ENCODE peak calls at places on chromosomes 6 and 20, in ten cellular contexts. One of them, this sample, is unnamed.

GRCh38 chr6:6085928-6086668 is 79.4 kb upstream of the NRN1 start:
- DNase-seq in effector memory CD4-positive, alpha-beta T cell: no peak
- DNase-seq in glutamatergic neuron: peak
- DNase-seq in stimulated activated CD4-positive, alpha-beta T cell treated with anti-CD3 and anti-CD28 coated beads, Interleukin-1b, Interleukin-23, amount 100 ng/mL, for 24 hours: no peak
- DNase-seq in CD8-positive, alpha-beta memory T cell: no peak
- DNase-seq in activated T-cell treated with anti-CD3 and anti-CD28 coated beads for 1 hour: no peak
- DNase-seq in nucleus accumbens: no peak
- DNase-seq in cardiac muscle cell: no peak
- DNase-seq in occipital lobe: no peak
- DNase-seq in stimulated activated naive CD8-positive, alpha-beta T cell treated with anti-CD3 and anti-CD28 coated beads, Interleukin-15, Interleukin-2, amounts not matched to agents 100 U/mL and 50 U/mL, for 24 hours: no peak
- DNase-seq in this sample: no peak

GRCh38 chr6:11575408-11576033 is 38.0 kb downstream of the TMEM170B start:
- DNase-seq in effector memory CD4-positive, alpha-beta T cell: no peak
- DNase-seq in glutamatergic neuron: peak
- DNase-seq in stimulated activated CD4-positive, alpha-beta T cell treated with anti-CD3 and anti-CD28 coated beads, Interleukin-1b, Interleukin-23, amount 100 ng/mL, for 24 hours: peak
- DNase-seq in CD8-positive, alpha-beta memory T cell: peak
- DNase-seq in activated T-cell treated with anti-CD3 and anti-CD28 coated beads for 1 hour: peak
- DNase-seq in nucleus accumbens: no peak
- DNase-seq in cardiac muscle cell: peak
- DNase-seq in occipital lobe: peak
- DNase-seq in stimulated activated naive CD8-positive, alpha-beta T cell treated with anti-CD3 and anti-CD28 coated beads, Interleukin-15, Interleukin-2, amounts not matched to agents 100 U/mL and 50 U/mL, for 24 hours: peak
- DNase-seq in this sample: peak

GRCh38 chr6:133100870-133101269 is 140.3 kb upstream of the EYA4 start:
- DNase-seq in effector memory CD4-positive, alpha-beta T cell: no peak
- DNase-seq in glutamatergic neuron: no peak
- DNase-seq in stimulated activated CD4-positive, alpha-beta T cell treated with anti-CD3 and anti-CD28 coated beads, Interleukin-1b, Interleukin-23, amount 100 ng/mL, for 24 hours: no peak
- DNase-seq in CD8-positive, alpha-beta memory T cell: no peak
- DNase-seq in activated T-cell treated with anti-CD3 and anti-CD28 coated beads for 1 hour: no peak
- DNase-seq in nucleus accumbens: no peak
- DNase-seq in cardiac muscle cell: no peak
- DNase-seq in occipital lobe: no peak
- DNase-seq in stimulated activated naive CD8-positive, alpha-beta T cell treated with anti-CD3 and anti-CD28 coated beads, Interleukin-15, Interleukin-2, amounts not matched to agents 100 U/mL and 50 U/mL, for 24 hours: no peak
- DNase-seq in this sample: no peak

GRCh38 chr6:3333263-3333662 is 74.5 kb downstream of the PSMG4 start:
- DNase-seq in effector memory CD4-positive, alpha-beta T cell: no peak
- DNase-seq in glutamatergic neuron: peak
- DNase-seq in stimulated activated CD4-positive, alpha-beta T cell treated with anti-CD3 and anti-CD28 coated beads, Interleukin-1b, Interleukin-23, amount 100 ng/mL, for 24 hours: no peak
- DNase-seq in CD8-positive, alpha-beta memory T cell: no peak
- DNase-seq in activated T-cell treated with anti-CD3 and anti-CD28 coated beads for 1 hour: no peak
- DNase-seq in nucleus accumbens: no peak
- DNase-seq in cardiac muscle cell: no peak
- DNase-seq in occipital lobe: no peak
- DNase-seq in stimulated activated naive CD8-positive, alpha-beta T cell treated with anti-CD3 and anti-CD28 coated beads, Interleukin-15, Interleukin-2, amounts not matched to agents 100 U/mL and 50 U/mL, for 24 hours: no peak
- DNase-seq in this sample: no peak

GRCh38 chr6:56954389-56955170 is at the start of gene BEND6:
- DNase-seq in effector memory CD4-positive, alpha-beta T cell: no peak
- DNase-seq in glutamatergic neuron: peak
- DNase-seq in stimulated activated CD4-positive, alpha-beta T cell treated with anti-CD3 and anti-CD28 coated beads, Interleukin-1b, Interleukin-23, amount 100 ng/mL, for 24 hours: no peak
- DNase-seq in CD8-positive, alpha-beta memory T cell: peak
- DNase-seq in activated T-cell treated with anti-CD3 and anti-CD28 coated beads for 1 hour: no peak
- DNase-seq in nucleus accumbens: peak
- DNase-seq in cardiac muscle cell: peak
- DNase-seq in occipital lobe: peak
- DNase-seq in stimulated activated naive CD8-positive, alpha-beta T cell treated with anti-CD3 and anti-CD28 coated beads, Interleukin-15, Interleukin-2, amounts not matched to agents 100 U/mL and 50 U/mL, for 24 hours: peak
- DNase-seq in this sample: no peak

GRCh38 chr6:45718901-45719300 is 296.8 kb downstream of the CLIC5 start:
- DNase-seq in effector memory CD4-positive, alpha-beta T cell: no peak
- DNase-seq in glutamatergic neuron: no peak
- DNase-seq in stimulated activated CD4-positive, alpha-beta T cell treated with anti-CD3 and anti-CD28 coated beads, Interleukin-1b, Interleukin-23, amount 100 ng/mL, for 24 hours: no peak
- DNase-seq in CD8-positive, alpha-beta memory T cell: no peak
- DNase-seq in activated T-cell treated with anti-CD3 and anti-CD28 coated beads for 1 hour: no peak
- DNase-seq in nucleus accumbens: no peak
- DNase-seq in cardiac muscle cell: no peak
- DNase-seq in occipital lobe: no peak
- DNase-seq in stimulated activated naive CD8-positive, alpha-beta T cell treated with anti-CD3 and anti-CD28 coated beads, Interleukin-15, Interleukin-2, amounts not matched to agents 100 U/mL and 50 U/mL, for 24 hours: no peak
- DNase-seq in this sample: no peak

GRCh38 chr20:11436113-11436890 is 481.4 kb upstream of the BTBD3 start:
- DNase-seq in effector memory CD4-positive, alpha-beta T cell: no peak
- DNase-seq in glutamatergic neuron: no peak
- DNase-seq in stimulated activated CD4-positive, alpha-beta T cell treated with anti-CD3 and anti-CD28 coated beads, Interleukin-1b, Interleukin-23, amount 100 ng/mL, for 24 hours: no peak
- DNase-seq in CD8-positive, alpha-beta memory T cell: no peak
- DNase-seq in activated T-cell treated with anti-CD3 and anti-CD28 coated beads for 1 hour: no peak
- DNase-seq in nucleus accumbens: no peak
- DNase-seq in cardiac muscle cell: no peak
- DNase-seq in occipital lobe: no peak
- DNase-seq in stimulated activated naive CD8-positive, alpha-beta T cell treated with anti-CD3 and anti-CD28 coated beads, Interleukin-15, Interleukin-2, amounts not matched to agents 100 U/mL and 50 U/mL, for 24 hours: no peak
- DNase-seq in this sample: no peak

GRCh38 chr6:41439524-41440418 is 104.4 kb downstream of the NCR2 start:
- DNase-seq in effector memory CD4-positive, alpha-beta T cell: peak
- DNase-seq in glutamatergic neuron: no peak
- DNase-seq in stimulated activated CD4-positive, alpha-beta T cell treated with anti-CD3 and anti-CD28 coated beads, Interleukin-1b, Interleukin-23, amount 100 ng/mL, for 24 hours: no peak
- DNase-seq in CD8-positive, alpha-beta memory T cell: no peak
- DNase-seq in activated T-cell treated with anti-CD3 and anti-CD28 coated beads for 1 hour: no peak
- DNase-seq in nucleus accumbens: no peak
- DNase-seq in cardiac muscle cell: no peak
- DNase-seq in occipital lobe: no peak
- DNase-seq in stimulated activated naive CD8-positive, alpha-beta T cell treated with anti-CD3 and anti-CD28 coated beads, Interleukin-15, Interleukin-2, amounts not matched to agents 100 U/mL and 50 U/mL, for 24 hours: peak
- DNase-seq in this sample: no peak

GRCh38 chr6:5998741-5999687 is 7.7 kb downstream of the NRN1 start:
- DNase-seq in effector memory CD4-positive, alpha-beta T cell: no peak
- DNase-seq in glutamatergic neuron: peak
- DNase-seq in stimulated activated CD4-positive, alpha-beta T cell treated with anti-CD3 and anti-CD28 coated beads, Interleukin-1b, Interleukin-23, amount 100 ng/mL, for 24 hours: no peak
- DNase-seq in CD8-positive, alpha-beta memory T cell: no peak
- DNase-seq in activated T-cell treated with anti-CD3 and anti-CD28 coated beads for 1 hour: no peak
- DNase-seq in nucleus accumbens: no peak
- DNase-seq in cardiac muscle cell: peak
- DNase-seq in occipital lobe: no peak
- DNase-seq in stimulated activated naive CD8-positive, alpha-beta T cell treated with anti-CD3 and anti-CD28 coated beads, Interleukin-15, Interleukin-2, amounts not matched to agents 100 U/mL and 50 U/mL, for 24 hours: peak
- DNase-seq in this sample: no peak

GRCh38 chr20:35934050-35934449 is 20.3 kb downstream of the SCAND1 start:
- DNase-seq in effector memory CD4-positive, alpha-beta T cell: no peak
- DNase-seq in glutamatergic neuron: no peak
- DNase-seq in stimulated activated CD4-positive, alpha-beta T cell treated with anti-CD3 and anti-CD28 coated beads, Interleukin-1b, Interleukin-23, amount 100 ng/mL, for 24 hours: no peak
- DNase-seq in CD8-positive, alpha-beta memory T cell: no peak
- DNase-seq in activated T-cell treated with anti-CD3 and anti-CD28 coated beads for 1 hour: no peak
- DNase-seq in nucleus accumbens: no peak
- DNase-seq in cardiac muscle cell: no peak
- DNase-seq in occipital lobe: no peak
- DNase-seq in stimulated activated naive CD8-positive, alpha-beta T cell treated with anti-CD3 and anti-CD28 coated beads, Interleukin-15, Interleukin-2, amounts not matched to agents 100 U/mL and 50 U/mL, for 24 hours: no peak
- DNase-seq in this sample: no peak

GRCh38 chr20:38210741-38211140 is 45.7 kb upstream of the TGM2 start:
- DNase-seq in effector memory CD4-positive, alpha-beta T cell: no peak
- DNase-seq in glutamatergic neuron: no peak
- DNase-seq in stimulated activated CD4-positive, alpha-beta T cell treated with anti-CD3 and anti-CD28 coated beads, Interleukin-1b, Interleukin-23, amount 100 ng/mL, for 24 hours: no peak
- DNase-seq in CD8-positive, alpha-beta memory T cell: no peak
- DNase-seq in activated T-cell treated with anti-CD3 and anti-CD28 coated beads for 1 hour: no peak
- DNase-seq in nucleus accumbens: no peak
- DNase-seq in cardiac muscle cell: no peak
- DNase-seq in occipital lobe: peak
- DNase-seq in stimulated activated naive CD8-positive, alpha-beta T cell treated with anti-CD3 and anti-CD28 coated beads, Interleukin-15, Interleukin-2, amounts not matched to agents 100 U/mL and 50 U/mL, for 24 hours: no peak
- DNase-seq in this sample: no peak

GRCh38 chr6:49787176-49787575 is at the start of gene PGK2:
- DNase-seq in effector memory CD4-positive, alpha-beta T cell: no peak
- DNase-seq in glutamatergic neuron: no peak
- DNase-seq in stimulated activated CD4-positive, alpha-beta T cell treated with anti-CD3 and anti-CD28 coated beads, Interleukin-1b, Interleukin-23, amount 100 ng/mL, for 24 hours: no peak
- DNase-seq in CD8-positive, alpha-beta memory T cell: no peak
- DNase-seq in activated T-cell treated with anti-CD3 and anti-CD28 coated beads for 1 hour: no peak
- DNase-seq in nucleus accumbens: no peak
- DNase-seq in cardiac muscle cell: no peak
- DNase-seq in occipital lobe: no peak
- DNase-seq in stimulated activated naive CD8-positive, alpha-beta T cell treated with anti-CD3 and anti-CD28 coated beads, Interleukin-15, Interleukin-2, amounts not matched to agents 100 U/mL and 50 U/mL, for 24 hours: no peak
- DNase-seq in this sample: no peak

GRCh38 chr20:48096957-48097890 is 311.9 kb upstream of the SULF2 start:
- DNase-seq in effector memory CD4-positive, alpha-beta T cell: no peak
- DNase-seq in glutamatergic neuron: no peak
- DNase-seq in stimulated activated CD4-positive, alpha-beta T cell treated with anti-CD3 and anti-CD28 coated beads, Interleukin-1b, Interleukin-23, amount 100 ng/mL, for 24 hours: no peak
- DNase-seq in CD8-positive, alpha-beta memory T cell: no peak
- DNase-seq in activated T-cell treated with anti-CD3 and anti-CD28 coated beads for 1 hour: no peak
- DNase-seq in nucleus accumbens: no peak
- DNase-seq in cardiac muscle cell: no peak
- DNase-seq in occipital lobe: no peak
- DNase-seq in stimulated activated naive CD8-positive, alpha-beta T cell treated with anti-CD3 and anti-CD28 coated beads, Interleukin-15, Interleukin-2, amounts not matched to agents 100 U/mL and 50 U/mL, for 24 hours: no peak
- DNase-seq in this sample: no peak

GRCh38 chr6:51273228-51273961 is 454.7 kb downstream of the TFAP2B start:
- DNase-seq in effector memory CD4-positive, alpha-beta T cell: no peak
- DNase-seq in glutamatergic neuron: no peak
- DNase-seq in stimulated activated CD4-positive, alpha-beta T cell treated with anti-CD3 and anti-CD28 coated beads, Interleukin-1b, Interleukin-23, amount 100 ng/mL, for 24 hours: no peak
- DNase-seq in CD8-positive, alpha-beta memory T cell: no peak
- DNase-seq in activated T-cell treated with anti-CD3 and anti-CD28 coated beads for 1 hour: no peak
- DNase-seq in nucleus accumbens: no peak
- DNase-seq in cardiac muscle cell: no peak
- DNase-seq in occipital lobe: no peak
- DNase-seq in stimulated activated naive CD8-positive, alpha-beta T cell treated with anti-CD3 and anti-CD28 coated beads, Interleukin-15, Interleukin-2, amounts not matched to agents 100 U/mL and 50 U/mL, for 24 hours: no peak
- DNase-seq in this sample: no peak

GRCh38 chr6:44049163-44049988 is 77.9 kb downstream of the MRPL14 start:
- DNase-seq in effector memory CD4-positive, alpha-beta T cell: no peak
- DNase-seq in glutamatergic neuron: no peak
- DNase-seq in stimulated activated CD4-positive, alpha-beta T cell treated with anti-CD3 and anti-CD28 coated beads, Interleukin-1b, Interleukin-23, amount 100 ng/mL, for 24 hours: no peak
- DNase-seq in CD8-positive, alpha-beta memory T cell: no peak
- DNase-seq in activated T-cell treated with anti-CD3 and anti-CD28 coated beads for 1 hour: no peak
- DNase-seq in nucleus accumbens: no peak
- DNase-seq in cardiac muscle cell: no peak
- DNase-seq in occipital lobe: no peak
- DNase-seq in stimulated activated naive CD8-positive, alpha-beta T cell treated with anti-CD3 and anti-CD28 coated beads, Interleukin-15, Interleukin-2, amounts not matched to agents 100 U/mL and 50 U/mL, for 24 hours: no peak
- DNase-seq in this sample: no peak

GRCh38 chr6:160222491-160222890 is 36.1 kb downstream of the SLC22A2 start:
- DNase-seq in effector memory CD4-positive, alpha-beta T cell: no peak
- DNase-seq in glutamatergic neuron: no peak
- DNase-seq in stimulated activated CD4-positive, alpha-beta T cell treated with anti-CD3 and anti-CD28 coated beads, Interleukin-1b, Interleukin-23, amount 100 ng/mL, for 24 hours: no peak
- DNase-seq in CD8-positive, alpha-beta memory T cell: no peak
- DNase-seq in activated T-cell treated with anti-CD3 and anti-CD28 coated beads for 1 hour: no peak
- DNase-seq in nucleus accumbens: no peak
- DNase-seq in cardiac muscle cell: no peak
- DNase-seq in occipital lobe: no peak
- DNase-seq in stimulated activated naive CD8-positive, alpha-beta T cell treated with anti-CD3 and anti-CD28 coated beads, Interleukin-15, Interleukin-2, amounts not matched to agents 100 U/mL and 50 U/mL, for 24 hours: no peak
- DNase-seq in this sample: no peak

GRCh38 chr6:169848946-169849345 is 97.5 kb downstream of the ERMARD start:
- DNase-seq in effector memory CD4-positive, alpha-beta T cell: no peak
- DNase-seq in glutamatergic neuron: no peak
- DNase-seq in stimulated activated CD4-positive, alpha-beta T cell treated with anti-CD3 and anti-CD28 coated beads, Interleukin-1b, Interleukin-23, amount 100 ng/mL, for 24 hours: no peak
- DNase-seq in CD8-positive, alpha-beta memory T cell: no peak
- DNase-seq in activated T-cell treated with anti-CD3 and anti-CD28 coated beads for 1 hour: no peak
- DNase-seq in nucleus accumbens: no peak
- DNase-seq in cardiac muscle cell: no peak
- DNase-seq in occipital lobe: no peak
- DNase-seq in stimulated activated naive CD8-positive, alpha-beta T cell treated with anti-CD3 and anti-CD28 coated beads, Interleukin-15, Interleukin-2, amounts not matched to agents 100 U/mL and 50 U/mL, for 24 hours: no peak
- DNase-seq in this sample: no peak

GRCh38 chr6:8481727-8482126 is 46.4 kb upstream of the SLC35B3 start:
- DNase-seq in effector memory CD4-positive, alpha-beta T cell: no peak
- DNase-seq in glutamatergic neuron: no peak
- DNase-seq in stimulated activated CD4-positive, alpha-beta T cell treated with anti-CD3 and anti-CD28 coated beads, Interleukin-1b, Interleukin-23, amount 100 ng/mL, for 24 hours: no peak
- DNase-seq in CD8-positive, alpha-beta memory T cell: no peak
- DNase-seq in activated T-cell treated with anti-CD3 and anti-CD28 coated beads for 1 hour: no peak
- DNase-seq in nucleus accumbens: no peak
- DNase-seq in cardiac muscle cell: no peak
- DNase-seq in occipital lobe: no peak
- DNase-seq in stimulated activated naive CD8-positive, alpha-beta T cell treated with anti-CD3 and anti-CD28 coated beads, Interleukin-15, Interleukin-2, amounts not matched to agents 100 U/mL and 50 U/mL, for 24 hours: no peak
- DNase-seq in this sample: no peak

GRCh38 chr20:60057866-60058807 is 99.9 kb downstream of the CDH26 start:
- DNase-seq in effector memory CD4-positive, alpha-beta T cell: no peak
- DNase-seq in glutamatergic neuron: peak
- DNase-seq in stimulated activated CD4-positive, alpha-beta T cell treated with anti-CD3 and anti-CD28 coated beads, Interleukin-1b, Interleukin-23, amount 100 ng/mL, for 24 hours: no peak
- DNase-seq in CD8-positive, alpha-beta memory T cell: peak
- DNase-seq in activated T-cell treated with anti-CD3 and anti-CD28 coated beads for 1 hour: no peak
- DNase-seq in nucleus accumbens: no peak
- DNase-seq in cardiac muscle cell: peak
- DNase-seq in occipital lobe: no peak
- DNase-seq in stimulated activated naive CD8-positive, alpha-beta T cell treated with anti-CD3 and anti-CD28 coated beads, Interleukin-15, Interleukin-2, amounts not matched to agents 100 U/mL and 50 U/mL, for 24 hours: peak
- DNase-seq in this sample: no peak

GRCh38 chr6:7821426-7821825 is 89.2 kb downstream of the TXNDC5 start:
- DNase-seq in effector memory CD4-positive, alpha-beta T cell: no peak
- DNase-seq in glutamatergic neuron: no peak
- DNase-seq in stimulated activated CD4-positive, alpha-beta T cell treated with anti-CD3 and anti-CD28 coated beads, Interleukin-1b, Interleukin-23, amount 100 ng/mL, for 24 hours: no peak
- DNase-seq in CD8-positive, alpha-beta memory T cell: no peak
- DNase-seq in activated T-cell treated with anti-CD3 and anti-CD28 coated beads for 1 hour: no peak
- DNase-seq in nucleus accumbens: no peak
- DNase-seq in cardiac muscle cell: no peak
- DNase-seq in occipital lobe: no peak
- DNase-seq in stimulated activated naive CD8-positive, alpha-beta T cell treated with anti-CD3 and anti-CD28 coated beads, Interleukin-15, Interleukin-2, amounts not matched to agents 100 U/mL and 50 U/mL, for 24 hours: no peak
- DNase-seq in this sample: no peak

GRCh38 chr6:136761227-136761922 is 30.9 kb downstream of the MAP3K5 start:
- DNase-seq in effector memory CD4-positive, alpha-beta T cell: no peak
- DNase-seq in glutamatergic neuron: no peak
- DNase-seq in stimulated activated CD4-positive, alpha-beta T cell treated with anti-CD3 and anti-CD28 coated beads, Interleukin-1b, Interleukin-23, amount 100 ng/mL, for 24 hours: no peak
- DNase-seq in CD8-positive, alpha-beta memory T cell: no peak
- DNase-seq in activated T-cell treated with anti-CD3 and anti-CD28 coated beads for 1 hour: no peak
- DNase-seq in nucleus accumbens: no peak
- DNase-seq in cardiac muscle cell: peak
- DNase-seq in occipital lobe: no peak
- DNase-seq in stimulated activated naive CD8-positive, alpha-beta T cell treated with anti-CD3 and anti-CD28 coated beads, Interleukin-15, Interleukin-2, amounts not matched to agents 100 U/mL and 50 U/mL, for 24 hours: no peak
- DNase-seq in this sample: no peak

GRCh38 chr6:39530201-39530759 is 194.9 kb downstream of the KIF6 start:
- DNase-seq in effector memory CD4-positive, alpha-beta T cell: no peak
- DNase-seq in glutamatergic neuron: no peak
- DNase-seq in stimulated activated CD4-positive, alpha-beta T cell treated with anti-CD3 and anti-CD28 coated beads, Interleukin-1b, Interleukin-23, amount 100 ng/mL, for 24 hours: no peak
- DNase-seq in CD8-positive, alpha-beta memory T cell: no peak
- DNase-seq in activated T-cell treated with anti-CD3 and anti-CD28 coated beads for 1 hour: no peak
- DNase-seq in nucleus accumbens: no peak
- DNase-seq in cardiac muscle cell: no peak
- DNase-seq in occipital lobe: no peak
- DNase-seq in stimulated activated naive CD8-positive, alpha-beta T cell treated with anti-CD3 and anti-CD28 coated beads, Interleukin-15, Interleukin-2, amounts not matched to agents 100 U/mL and 50 U/mL, for 24 hours: no peak
- DNase-seq in this sample: no peak

GRCh38 chr6:73879466-73879865 is 183.5 kb downstream of the CD109 start:
- DNase-seq in effector memory CD4-positive, alpha-beta T cell: no peak
- DNase-seq in glutamatergic neuron: no peak
- DNase-seq in stimulated activated CD4-positive, alpha-beta T cell treated with anti-CD3 and anti-CD28 coated beads, Interleukin-1b, Interleukin-23, amount 100 ng/mL, for 24 hours: no peak
- DNase-seq in CD8-positive, alpha-beta memory T cell: no peak
- DNase-seq in activated T-cell treated with anti-CD3 and anti-CD28 coated beads for 1 hour: no peak
- DNase-seq in nucleus accumbens: no peak
- DNase-seq in cardiac muscle cell: no peak
- DNase-seq in occipital lobe: no peak
- DNase-seq in stimulated activated naive CD8-positive, alpha-beta T cell treated with anti-CD3 and anti-CD28 coated beads, Interleukin-15, Interleukin-2, amounts not matched to agents 100 U/mL and 50 U/mL, for 24 hours: no peak
- DNase-seq in this sample: no peak

GRCh38 chr6:84645563-84646266 is 118.7 kb downstream of the TBX18 start:
- DNase-seq in effector memory CD4-positive, alpha-beta T cell: no peak
- DNase-seq in glutamatergic neuron: no peak
- DNase-seq in stimulated activated CD4-positive, alpha-beta T cell treated with anti-CD3 and anti-CD28 coated beads, Interleukin-1b, Interleukin-23, amount 100 ng/mL, for 24 hours: no peak
- DNase-seq in CD8-positive, alpha-beta memory T cell: no peak
- DNase-seq in activated T-cell treated with anti-CD3 and anti-CD28 coated beads for 1 hour: no peak
- DNase-seq in nucleus accumbens: no peak
- DNase-seq in cardiac muscle cell: no peak
- DNase-seq in occipital lobe: no peak
- DNase-seq in stimulated activated naive CD8-positive, alpha-beta T cell treated with anti-CD3 and anti-CD28 coated beads, Interleukin-15, Interleukin-2, amounts not matched to agents 100 U/mL and 50 U/mL, for 24 hours: no peak
- DNase-seq in this sample: no peak

GRCh38 chr6:24145690-24146131 is 19.7 kb downstream of the NRSN1 start:
- DNase-seq in effector memory CD4-positive, alpha-beta T cell: no peak
- DNase-seq in glutamatergic neuron: no peak
- DNase-seq in stimulated activated CD4-positive, alpha-beta T cell treated with anti-CD3 and anti-CD28 coated beads, Interleukin-1b, Interleukin-23, amount 100 ng/mL, for 24 hours: no peak
- DNase-seq in CD8-positive, alpha-beta memory T cell: no peak
- DNase-seq in activated T-cell treated with anti-CD3 and anti-CD28 coated beads for 1 hour: no peak
- DNase-seq in nucleus accumbens: no peak
- DNase-seq in cardiac muscle cell: no peak
- DNase-seq in occipital lobe: no peak
- DNase-seq in stimulated activated naive CD8-positive, alpha-beta T cell treated with anti-CD3 and anti-CD28 coated beads, Interleukin-15, Interleukin-2, amounts not matched to agents 100 U/mL and 50 U/mL, for 24 hours: no peak
- DNase-seq in this sample: no peak

GRCh38 chr20:63062188-63063140 is 55.7 kb upstream of the BHLHE23 start:
- DNase-seq in effector memory CD4-positive, alpha-beta T cell: no peak
- DNase-seq in glutamatergic neuron: peak
- DNase-seq in stimulated activated CD4-positive, alpha-beta T cell treated with anti-CD3 and anti-CD28 coated beads, Interleukin-1b, Interleukin-23, amount 100 ng/mL, for 24 hours: no peak
- DNase-seq in CD8-positive, alpha-beta memory T cell: no peak
- DNase-seq in activated T-cell treated with anti-CD3 and anti-CD28 coated beads for 1 hour: no peak
- DNase-seq in nucleus accumbens: no peak
- DNase-seq in cardiac muscle cell: no peak
- DNase-seq in occipital lobe: no peak
- DNase-seq in stimulated activated naive CD8-positive, alpha-beta T cell treated with anti-CD3 and anti-CD28 coated beads, Interleukin-15, Interleukin-2, amounts not matched to agents 100 U/mL and 50 U/mL, for 24 hours: no peak
- DNase-seq in this sample: no peak

GRCh38 chr6:26044140-26045045 is 42.8 kb upstream of the HFE start:
- DNase-seq in effector memory CD4-positive, alpha-beta T cell: no peak
- DNase-seq in glutamatergic neuron: no peak
- DNase-seq in stimulated activated CD4-positive, alpha-beta T cell treated with anti-CD3 and anti-CD28 coated beads, Interleukin-1b, Interleukin-23, amount 100 ng/mL, for 24 hours: no peak
- DNase-seq in CD8-positive, alpha-beta memory T cell: peak
- DNase-seq in activated T-cell treated with anti-CD3 and anti-CD28 coated beads for 1 hour: no peak
- DNase-seq in nucleus accumbens: no peak
- DNase-seq in cardiac muscle cell: no peak
- DNase-seq in occipital lobe: no peak
- DNase-seq in stimulated activated naive CD8-positive, alpha-beta T cell treated with anti-CD3 and anti-CD28 coated beads, Interleukin-15, Interleukin-2, amounts not matched to agents 100 U/mL and 50 U/mL, for 24 hours: peak
- DNase-seq in this sample: peak

GRCh38 chr6:54102239-54102638 is 9.0 kb upstream of the MLIP start:
- DNase-seq in effector memory CD4-positive, alpha-beta T cell: no peak
- DNase-seq in glutamatergic neuron: no peak
- DNase-seq in stimulated activated CD4-positive, alpha-beta T cell treated with anti-CD3 and anti-CD28 coated beads, Interleukin-1b, Interleukin-23, amount 100 ng/mL, for 24 hours: no peak
- DNase-seq in CD8-positive, alpha-beta memory T cell: no peak
- DNase-seq in activated T-cell treated with anti-CD3 and anti-CD28 coated beads for 1 hour: no peak
- DNase-seq in nucleus accumbens: no peak
- DNase-seq in cardiac muscle cell: no peak
- DNase-seq in occipital lobe: no peak
- DNase-seq in stimulated activated naive CD8-positive, alpha-beta T cell treated with anti-CD3 and anti-CD28 coated beads, Interleukin-15, Interleukin-2, amounts not matched to agents 100 U/mL and 50 U/mL, for 24 hours: no peak
- DNase-seq in this sample: no peak